ENCODE peak calls at places on chromosome 7, in seven cellular contexts. F, L, V, H, W, Z and Y are unnamed samples.

GRCh38 chr7:30321992-30322637 is 37.7 kb downstream of the ZNRF2 start:
- DNase-seq in F (no peak), L (no peak), V (peak), H (no peak), W (no peak), Z (no peak), Y (no peak)

GRCh38 chr7:137656850-137657232 is 189.9 kb downstream of the DGKI start:
- DNase-seq in F (no peak), L (no peak), V (no peak), H (no peak), W (no peak), Z (no peak), Y (no peak)

GRCh38 chr7:129492406-129492805 is 9.9 kb upstream of the SMKR1 start:
- DNase-seq in F (no peak), L (no peak), V (no peak), H (no peak), W (no peak), Z (no peak), Y (no peak)

GRCh38 chr7:135717686-135718085 is 10.3 kb downstream of the SLC13A4 start:
- DNase-seq in F (no peak), L (no peak), V (no peak), H (no peak), W (no peak), Z (no peak), Y (no peak)

GRCh38 chr7:51619880-51620279 is 303.3 kb upstream of the COBL start:
- DNase-seq in F (no peak), L (no peak), V (no peak), H (no peak), W (no peak), Z (no peak), Y (no peak)

GRCh38 chr7:75660566-75661215 is 78.0 kb downstream of the HIP1 start:
- DNase-seq in F (no peak), L (no peak), V (no peak), H (no peak), W (no peak), Z (no peak), Y (no peak)

GRCh38 chr7:41205600-41205999 is 497.3 kb downstream of the INHBA start:
- DNase-seq in F (no peak), L (no peak), V (no peak), H (no peak), W (no peak), Z (no peak), Y (no peak)

GRCh38 chr7:147885906-147886305 is 704.7 kb upstream of the C7orf33 start:
- DNase-seq in F (no peak), L (no peak), V (no peak), H (no peak), W (no peak), Z (no peak), Y (no peak)

GRCh38 chr7:132751282-132751647 is 175.0 kb upstream of the PLXNA4 start:
- DNase-seq in F (no peak), L (no peak), V (no peak), H (no peak), W (no peak), Z (no peak), Y (no peak)

GRCh38 chr7:101442426-101443070 is 79.9 kb downstream of the COL26A1 start:
- DNase-seq in F (no peak), L (no peak), V (peak), H (no peak), W (no peak), Z (no peak), Y (no peak)

GRCh38 chr7:45692031-45692430 is 117.9 kb downstream of the ADCY1 start:
- DNase-seq in F (no peak), L (no peak), V (no peak), H (no peak), W (no peak), Z (no peak), Y (no peak)

GRCh38 chr7:43199761-43200160 is 87.3 kb downstream of the HECW1 start:
- DNase-seq in F (no peak), L (no peak), V (no peak), H (no peak), W (no peak), Z (no peak), Y (no peak)

GRCh38 chr7:98968621-98969020 is 90.3 kb downstream of the TRRAP start:
- DNase-seq in F (no peak), L (no peak), V (no peak), H (no peak), W (no peak), Z (no peak), Y (no peak)

GRCh38 chr7:82109288-82109687 is 334.3 kb downstream of the CACNA2D1 start:
- DNase-seq in F (no peak), L (no peak), V (peak), H (no peak), W (no peak), Z (no peak), Y (peak)

GRCh38 chr7:130490888-130491771 is 755 bp upstream of the MEST start:
- DNase-seq in F (peak), L (no peak), V (no peak), H (peak), W (no peak), Z (peak), Y (no peak)

GRCh38 chr7:52088008-52088787 is 771.6 kb upstream of the COBL start:
- DNase-seq in F (no peak), L (no peak), V (no peak), H (peak), W (no peak), Z (peak), Y (no peak)

GRCh38 chr7:112201421-112201820 is 4.8 kb downstream of the DOCK4 start:
- DNase-seq in F (no peak), L (peak), V (peak), H (no peak), W (no peak), Z (no peak), Y (peak)

GRCh38 chr7:16916111-16916639 is 34.4 kb upstream of the AGR3 start:
- DNase-seq in F (no peak), L (peak), V (peak), H (peak), W (no peak), Z (no peak), Y (peak)

GRCh38 chr7:87785368-87785995 is 90.7 kb downstream of the SLC25A40 start:
- DNase-seq in F (no peak), L (no peak), V (no peak), H (no peak), W (no peak), Z (no peak), Y (no peak)

GRCh38 chr7:81299711-81300110 is 380.9 kb upstream of the SEMA3C start:
- DNase-seq in F (no peak), L (no peak), V (peak), H (no peak), W (no peak), Z (no peak), Y (peak)

GRCh38 chr7:1290262-1291039 is 57.8 kb downstream of the UNCX start:
- DNase-seq in F (no peak), L (no peak), V (no peak), H (peak), W (no peak), Z (peak), Y (no peak)

GRCh38 chr7:149733131-149733531 is 40.3 kb downstream of the ZNF467 start:
- DNase-seq in F (no peak), L (no peak), V (no peak), H (no peak), W (no peak), Z (no peak), Y (no peak)

GRCh38 chr7:20906791-20907190 is 120.1 kb upstream of the SP8 start:
- DNase-seq in F (no peak), L (no peak), V (no peak), H (no peak), W (no peak), Z (no peak), Y (no peak)

GRCh38 chr7:101941481-101942383 is 124.3 kb downstream of the CUX1 start:
- DNase-seq in F (no peak), L (no peak), V (peak), H (peak), W (peak), Z (no peak), Y (peak)

GRCh38 chr7:135734343-135734689 is 6.3 kb upstream of the SLC13A4 start:
- DNase-seq in F (no peak), L (no peak), V (no peak), H (no peak), W (no peak), Z (no peak), Y (no peak)

GRCh38 chr7:137488038-137488437 is 144.5 kb upstream of the PTN start:
- DNase-seq in F (no peak), L (no peak), V (no peak), H (no peak), W (no peak), Z (no peak), Y (no peak)

GRCh38 chr7:7869036-7869435 is 99.6 kb upstream of the GLCCI1 start:
- DNase-seq in F (no peak), L (no peak), V (no peak), H (no peak), W (no peak), Z (no peak), Y (no peak)

GRCh38 chr7:121624922-121625321 is 228.8 kb upstream of the FAM3C start:
- DNase-seq in F (peak), L (no peak), V (no peak), H (no peak), W (no peak), Z (no peak), Y (no peak)

GRCh38 chr7:138395763-138396162 is 64.3 kb upstream of the TRIM24 start:
- DNase-seq in F (no peak), L (no peak), V (no peak), H (no peak), W (no peak), Z (no peak), Y (no peak)

GRCh38 chr7:92680458-92680857 is 90.3 kb upstream of the FAM133B start:
- DNase-seq in F (no peak), L (no peak), V (no peak), H (no peak), W (no peak), Z (no peak), Y (no peak)

GRCh38 chr7:73983437-73984164 is 44.4 kb upstream of the ELN start:
- DNase-seq in F (peak), L (no peak), V (no peak), H (no peak), W (no peak), Z (no peak), Y (no peak)

GRCh38 chr7:29494350-29494749 is 69.3 kb upstream of the PRR15 start:
- DNase-seq in F (no peak), L (no peak), V (no peak), H (no peak), W (no peak), Z (no peak), Y (no peak)

GRCh38 chr7:20597339-20597738 is 18.1 kb upstream of the ABCB5 start:
- DNase-seq in F (no peak), L (no peak), V (peak), H (no peak), W (no peak), Z (no peak), Y (no peak)

GRCh38 chr7:39127058-39127457 is 149.3 kb downstream of the POU6F2 start:
- DNase-seq in F (no peak), L (no peak), V (no peak), H (no peak), W (no peak), Z (no peak), Y (no peak)

GRCh38 chr7:152902054-152902453 is 142.5 kb downstream of the ACTR3B start:
- DNase-seq in F (no peak), L (no peak), V (no peak), H (no peak), W (no peak), Z (no peak), Y (no peak)

GRCh38 chr7:64879097-64879730 is 23.9 kb upstream of the ZNF273 start:
- DNase-seq in F (no peak), L (no peak), V (no peak), H (no peak), W (no peak), Z (no peak), Y (no peak)

GRCh38 chr7:135390829-135391228 is 119.1 kb downstream of the CNOT4 start:
- DNase-seq in F (no peak), L (no peak), V (no peak), H (no peak), W (no peak), Z (no peak), Y (no peak)

GRCh38 chr7:130266258-130266960 is at the start of gene CPA2:
- DNase-seq in F (no peak), L (no peak), V (no peak), H (peak), W (no peak), Z (no peak), Y (no peak)

GRCh38 chr7:38855867-38856266 is 53.1 kb downstream of the VPS41 start:
- DNase-seq in F (no peak), L (no peak), V (no peak), H (no peak), W (no peak), Z (no peak), Y (no peak)

GRCh38 chr7:6165521-6166325 is 106.7 kb downstream of the CYTH3 start:
- DNase-seq in F (no peak), L (no peak), V (no peak), H (no peak), W (no peak), Z (no peak), Y (no peak)
- TF ChIP-seq CTCF in F (no peak), L (no peak), V (no peak), H (no peak), W (no peak), Z (no peak), Y (no peak)

DNA sequence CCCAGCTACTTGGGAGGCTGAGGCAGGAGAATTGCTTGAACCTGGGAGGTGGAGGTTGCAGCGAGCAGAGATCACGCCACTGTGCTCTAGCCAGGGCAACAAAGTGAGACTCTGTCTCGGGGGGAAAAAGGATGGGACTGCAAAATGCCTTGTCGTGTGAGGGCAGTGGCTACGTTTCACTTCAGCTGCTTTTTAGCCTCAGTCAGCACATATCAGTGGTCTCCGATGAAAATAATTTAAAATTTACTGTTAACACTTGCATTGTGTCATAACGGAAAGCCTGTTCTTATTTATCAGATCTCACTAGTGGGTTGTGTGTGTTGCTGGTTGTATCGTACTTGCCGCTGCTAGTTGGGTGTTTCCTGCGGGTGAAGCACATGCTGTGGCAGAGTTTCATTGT is 61.9 kb downstream of the RBM33 start:
- DNase-seq in F (no peak), L (no peak), V (no peak), H (no peak), W (no peak), Z (no peak), Y (no peak)
- H3K27ac ChIP-seq in F (no peak), L (no peak), V (no peak), H (no peak), W (no peak), Z (no peak), Y (no peak)

DNA sequence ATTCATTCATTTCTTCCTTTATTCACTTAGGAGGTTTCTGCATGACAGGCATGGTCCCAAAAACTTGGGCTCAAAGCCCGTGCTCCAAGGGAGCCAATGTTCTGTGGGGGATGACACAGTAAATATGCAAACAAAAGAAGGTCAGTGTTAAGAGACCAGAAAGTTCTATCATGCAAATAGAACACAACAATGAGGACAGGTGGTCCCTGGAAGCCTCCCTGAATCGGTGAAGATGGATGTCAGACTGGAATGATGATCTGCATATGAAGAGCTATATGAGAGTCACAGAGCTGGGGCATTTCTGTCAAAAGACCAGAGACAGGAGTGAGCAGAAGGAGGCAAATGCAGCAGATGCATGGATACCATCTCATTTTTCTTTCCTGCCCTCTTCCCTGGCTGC is 129.0 kb downstream of the ABCA13 start:
- DNase-seq in F (no peak), L (no peak), V (no peak), H (no peak), W (no peak), Z (no peak), Y (no peak)
- TF ChIP-seq CTCF in F (no peak), L (no peak), V (no peak), H (no peak), W (no peak), Z (no peak), Y (no peak)

GRCh38 chr7:44384586-44385383 is 59.4 kb upstream of the CAMK2B start:
- DNase-seq in F (peak), L (no peak), V (no peak), H (no peak), W (no peak), Z (no peak), Y (no peak)
- H3K27ac ChIP-seq in F (no peak), L (no peak), V (no peak), H (no peak), W (no peak), Z (no peak), Y (peak)

GRCh38 chr7:2482725-2483451 is 6.7 kb upstream of the GRIFIN start:
- DNase-seq in F (no peak), L (no peak), V (no peak), H (no peak), W (no peak), Z (no peak), Y (no peak)
- TF ChIP-seq CTCF in F (no peak), L (no peak), V (no peak), H (no peak), W (peak), Z (no peak), Y (no peak)

GRCh38 chr7:90401989-90402388 is 1.3 kb upstream of the CLDN12 start:
- DNase-seq in F (no peak), L (no peak), V (no peak), H (no peak), W (no peak), Z (no peak), Y (no peak)
- H3K27ac ChIP-seq in F (no peak), L (no peak), V (no peak), H (no peak), W (no peak), Z (no peak), Y (no peak)

GRCh38 chr7:46854958-46855473 is 726.9 kb downstream of the TNS3 start:
- DNase-seq in F (no peak), L (no peak), V (peak), H (no peak), W (no peak), Z (no peak), Y (no peak)
- TF ChIP-seq CTCF in F (no peak), L (no peak), V (no peak), H (no peak), W (peak), Z (no peak), Y (no peak)